ENCODE peak calls at places on chromosomes 12 and 14, in nine cellular contexts. One of them, this sample, is unnamed.

GRCh38 chr12:126547905-126548304 is 1482.7 kb downstream of the AACS start:
- DNase-seq in T-helper 17 cell: no peak
- DNase-seq in NCI-H1092 treated with DMSO at 0.1 percent for 48 hours: no peak
- DNase-seq in DMS153: no peak
- DNase-seq in GDM1: no peak
- DNase-seq in HEK293T: no peak
- DNase-seq in LoVo: no peak
- DNase-seq in nucleus accumbens: no peak
- DNase-seq in AML-193: no peak
- DNase-seq in this sample: no peak

GRCh38 chr12:25585021-25585523 is 32.0 kb upstream of the LMNTD1 start:
- DNase-seq in T-helper 17 cell: no peak
- DNase-seq in NCI-H1092 treated with DMSO at 0.1 percent for 48 hours: no peak
- DNase-seq in DMS153: no peak
- DNase-seq in GDM1: no peak
- DNase-seq in HEK293T: no peak
- DNase-seq in LoVo: no peak
- DNase-seq in nucleus accumbens: no peak
- DNase-seq in AML-193: no peak
- DNase-seq in this sample: no peak

GRCh38 chr12:121803861-121804416 is at the start of gene SETD1B:
- DNase-seq in T-helper 17 cell: peak; percentile 33
- DNase-seq in NCI-H1092 treated with DMSO at 0.1 percent for 48 hours: no peak
- DNase-seq in DMS153: peak; percentile 27
- DNase-seq in GDM1: peak; percentile 66
- DNase-seq in HEK293T: no peak
- DNase-seq in LoVo: peak; percentile 84
- DNase-seq in nucleus accumbens: peak; percentile 48
- DNase-seq in AML-193: peak; percentile 49
- DNase-seq in this sample: peak; percentile 49

GRCh38 chr12:131871677-131872076 is 22.7 kb upstream of the ULK1 start:
- DNase-seq in T-helper 17 cell: no peak
- DNase-seq in NCI-H1092 treated with DMSO at 0.1 percent for 48 hours: no peak
- DNase-seq in DMS153: no peak
- DNase-seq in GDM1: no peak
- DNase-seq in HEK293T: peak; percentile 3
- DNase-seq in LoVo: no peak
- DNase-seq in nucleus accumbens: no peak
- DNase-seq in AML-193: no peak
- DNase-seq in this sample: no peak

GRCh38 chr12:98870521-98870920 is 225.4 kb downstream of the APAF1 start:
- DNase-seq in T-helper 17 cell: no peak
- DNase-seq in NCI-H1092 treated with DMSO at 0.1 percent for 48 hours: peak; percentile 47
- DNase-seq in DMS153: peak; percentile 90
- DNase-seq in GDM1: no peak
- DNase-seq in HEK293T: no peak
- DNase-seq in LoVo: no peak
- DNase-seq in nucleus accumbens: peak; percentile 76
- DNase-seq in AML-193: no peak
- DNase-seq in this sample: peak; percentile 68

GRCh38 chr14:73269729-73270651 is 32.7 kb downstream of the PAPLN start:
- DNase-seq in T-helper 17 cell: no peak
- DNase-seq in NCI-H1092 treated with DMSO at 0.1 percent for 48 hours: no peak
- DNase-seq in DMS153: no peak
- DNase-seq in GDM1: no peak
- DNase-seq in HEK293T: no peak
- DNase-seq in LoVo: no peak
- DNase-seq in nucleus accumbens: no peak
- DNase-seq in AML-193: no peak
- DNase-seq in this sample: no peak

GRCh38 chr12:8860165-8860961 is 37.9 kb downstream of the A2ML1 start:
- DNase-seq in T-helper 17 cell: no peak
- DNase-seq in NCI-H1092 treated with DMSO at 0.1 percent for 48 hours: peak; percentile 11
- DNase-seq in DMS153: no peak
- DNase-seq in GDM1: peak; percentile 24
- DNase-seq in HEK293T: peak; percentile 70
- DNase-seq in LoVo: peak; percentile 37
- DNase-seq in nucleus accumbens: peak; percentile 26
- DNase-seq in AML-193: peak; percentile 32
- DNase-seq in this sample: peak; percentile 83

GRCh38 chr12:50222275-50222783 is 55.2 kb upstream of the CERS5 start:
- DNase-seq in T-helper 17 cell: no peak
- DNase-seq in NCI-H1092 treated with DMSO at 0.1 percent for 48 hours: peak; percentile 48
- DNase-seq in DMS153: peak; percentile 62
- DNase-seq in GDM1: no peak
- DNase-seq in HEK293T: peak; percentile 60
- DNase-seq in LoVo: no peak
- DNase-seq in nucleus accumbens: peak; percentile 22
- DNase-seq in AML-193: peak; percentile 49
- DNase-seq in this sample: no peak

GRCh38 chr12:116466536-116466935 is 92.6 kb upstream of the MAP1LC3B2 start:
- DNase-seq in T-helper 17 cell: no peak
- DNase-seq in NCI-H1092 treated with DMSO at 0.1 percent for 48 hours: no peak
- DNase-seq in DMS153: no peak
- DNase-seq in GDM1: no peak
- DNase-seq in HEK293T: no peak
- DNase-seq in LoVo: no peak
- DNase-seq in nucleus accumbens: no peak
- DNase-seq in AML-193: no peak
- DNase-seq in this sample: no peak

GRCh38 chr14:105312973-105313372 is 1.6 kb upstream of the PACS2 start:
- DNase-seq in T-helper 17 cell: no peak
- DNase-seq in NCI-H1092 treated with DMSO at 0.1 percent for 48 hours: no peak
- DNase-seq in DMS153: no peak
- DNase-seq in GDM1: no peak
- DNase-seq in HEK293T: no peak
- DNase-seq in LoVo: no peak
- DNase-seq in nucleus accumbens: peak; percentile 78
- DNase-seq in AML-193: no peak
- DNase-seq in this sample: no peak

GRCh38 chr14:88463318-88463717 is 77.9 kb downstream of the SPATA7 start:
- DNase-seq in T-helper 17 cell: no peak
- DNase-seq in NCI-H1092 treated with DMSO at 0.1 percent for 48 hours: no peak
- DNase-seq in DMS153: no peak
- DNase-seq in GDM1: no peak
- DNase-seq in HEK293T: peak; percentile 57
- DNase-seq in LoVo: no peak
- DNase-seq in nucleus accumbens: no peak
- DNase-seq in AML-193: peak; percentile 8
- DNase-seq in this sample: no peak

GRCh38 chr12:30774599-30774998 is 19.8 kb upstream of the CAPRIN2 start:
- DNase-seq in T-helper 17 cell: no peak
- DNase-seq in NCI-H1092 treated with DMSO at 0.1 percent for 48 hours: no peak
- DNase-seq in DMS153: no peak
- DNase-seq in GDM1: no peak
- DNase-seq in HEK293T: no peak
- DNase-seq in LoVo: no peak
- DNase-seq in nucleus accumbens: no peak
- DNase-seq in AML-193: no peak
- DNase-seq in this sample: no peak

GRCh38 chr12:130768120-130768519 is 52.0 kb upstream of the RIMBP2 start:
- DNase-seq in T-helper 17 cell: no peak
- DNase-seq in NCI-H1092 treated with DMSO at 0.1 percent for 48 hours: no peak
- DNase-seq in DMS153: no peak
- DNase-seq in GDM1: no peak
- DNase-seq in HEK293T: no peak
- DNase-seq in LoVo: no peak
- DNase-seq in nucleus accumbens: no peak
- DNase-seq in AML-193: no peak
- DNase-seq in this sample: no peak

GRCh38 chr12:4320287-4320858 is 640 bp upstream of the TIGAR start:
- DNase-seq in T-helper 17 cell: no peak
- DNase-seq in NCI-H1092 treated with DMSO at 0.1 percent for 48 hours: no peak
- DNase-seq in DMS153: peak; percentile 31
- DNase-seq in GDM1: no peak
- DNase-seq in HEK293T: no peak
- DNase-seq in LoVo: no peak
- DNase-seq in nucleus accumbens: no peak
- DNase-seq in AML-193: no peak
- DNase-seq in this sample: peak; percentile 78

GRCh38 chr14:99361596-99362220 is 89.7 kb upstream of the BCL11B start:
- DNase-seq in T-helper 17 cell: no peak
- DNase-seq in NCI-H1092 treated with DMSO at 0.1 percent for 48 hours: no peak
- DNase-seq in DMS153: no peak
- DNase-seq in GDM1: no peak
- DNase-seq in HEK293T: no peak
- DNase-seq in LoVo: no peak
- DNase-seq in nucleus accumbens: no peak
- DNase-seq in AML-193: no peak
- DNase-seq in this sample: no peak

GRCh38 chr12:131702573-131702877 is 8.4 kb upstream of the SFSWAP start:
- DNase-seq in T-helper 17 cell: no peak
- DNase-seq in NCI-H1092 treated with DMSO at 0.1 percent for 48 hours: no peak
- DNase-seq in DMS153: no peak
- DNase-seq in GDM1: no peak
- DNase-seq in HEK293T: no peak
- DNase-seq in LoVo: no peak
- DNase-seq in nucleus accumbens: no peak
- DNase-seq in AML-193: no peak
- DNase-seq in this sample: no peak

GRCh38 chr12:108425238-108425795 is 86.2 kb upstream of the CMKLR1 start:
- DNase-seq in T-helper 17 cell: no peak
- DNase-seq in NCI-H1092 treated with DMSO at 0.1 percent for 48 hours: no peak
- DNase-seq in DMS153: no peak
- DNase-seq in GDM1: no peak
- DNase-seq in HEK293T: no peak
- DNase-seq in LoVo: no peak
- DNase-seq in nucleus accumbens: no peak
- DNase-seq in AML-193: no peak
- DNase-seq in this sample: no peak

GRCh38 chr12:11723993-11724392 is 74.5 kb downstream of the ETV6 start:
- DNase-seq in T-helper 17 cell: no peak
- DNase-seq in NCI-H1092 treated with DMSO at 0.1 percent for 48 hours: no peak
- DNase-seq in DMS153: no peak
- DNase-seq in GDM1: no peak
- DNase-seq in HEK293T: peak; percentile 21
- DNase-seq in LoVo: no peak
- DNase-seq in nucleus accumbens: no peak
- DNase-seq in AML-193: no peak
- DNase-seq in this sample: no peak

GRCh38 chr12:82383930-82384513 is 25.7 kb downstream of the METTL25 start:
- DNase-seq in T-helper 17 cell: no peak
- DNase-seq in NCI-H1092 treated with DMSO at 0.1 percent for 48 hours: no peak
- DNase-seq in DMS153: no peak
- DNase-seq in GDM1: no peak
- DNase-seq in HEK293T: peak; percentile 12
- DNase-seq in LoVo: peak; percentile 18
- DNase-seq in nucleus accumbens: no peak
- DNase-seq in AML-193: peak; percentile 20
- DNase-seq in this sample: no peak

GRCh38 chr12:101594700-101595099 is at the start of gene MYBPC1:
- DNase-seq in T-helper 17 cell: no peak
- DNase-seq in NCI-H1092 treated with DMSO at 0.1 percent for 48 hours: no peak
- DNase-seq in DMS153: no peak
- DNase-seq in GDM1: no peak
- DNase-seq in HEK293T: peak; percentile 35
- DNase-seq in LoVo: no peak
- DNase-seq in nucleus accumbens: no peak
- DNase-seq in AML-193: no peak
- DNase-seq in this sample: no peak

GRCh38 chr14:75022655-75023054 is 19.9 kb downstream of the EIF2B2 start:
- DNase-seq in T-helper 17 cell: no peak
- DNase-seq in NCI-H1092 treated with DMSO at 0.1 percent for 48 hours: no peak
- DNase-seq in DMS153: no peak
- DNase-seq in GDM1: no peak
- DNase-seq in HEK293T: peak; percentile 49
- DNase-seq in LoVo: no peak
- DNase-seq in nucleus accumbens: no peak
- DNase-seq in AML-193: peak; percentile 2
- DNase-seq in this sample: no peak

GRCh38 chr12:106297681-106298080 is 4.9 kb upstream of the TCP11L2 start:
- DNase-seq in T-helper 17 cell: no peak
- DNase-seq in NCI-H1092 treated with DMSO at 0.1 percent for 48 hours: no peak
- DNase-seq in DMS153: no peak
- DNase-seq in GDM1: no peak
- DNase-seq in HEK293T: no peak
- DNase-seq in LoVo: no peak
- DNase-seq in nucleus accumbens: no peak
- DNase-seq in AML-193: no peak
- DNase-seq in this sample: no peak

GRCh38 chr12:72315858-72316257 is 43.7 kb downstream of the TRHDE start:
- DNase-seq in T-helper 17 cell: no peak
- DNase-seq in NCI-H1092 treated with DMSO at 0.1 percent for 48 hours: no peak
- DNase-seq in DMS153: no peak
- DNase-seq in GDM1: no peak
- DNase-seq in HEK293T: no peak
- DNase-seq in LoVo: no peak
- DNase-seq in nucleus accumbens: no peak
- DNase-seq in AML-193: no peak
- DNase-seq in this sample: peak; percentile 21

GRCh38 chr12:99948380-99948779 is 36.4 kb downstream of the ANKS1B start:
- DNase-seq in T-helper 17 cell: no peak
- DNase-seq in NCI-H1092 treated with DMSO at 0.1 percent for 48 hours: no peak
- DNase-seq in DMS153: no peak
- DNase-seq in GDM1: no peak
- DNase-seq in HEK293T: no peak
- DNase-seq in LoVo: no peak
- DNase-seq in nucleus accumbens: no peak
- DNase-seq in AML-193: no peak
- DNase-seq in this sample: no peak

GRCh38 chr12:54009171-54010052 is 627 bp downstream of the HOXC8 start:
- DNase-seq in T-helper 17 cell: no peak
- DNase-seq in NCI-H1092 treated with DMSO at 0.1 percent for 48 hours: peak; percentile 51
- DNase-seq in DMS153: no peak
- DNase-seq in GDM1: no peak
- DNase-seq in HEK293T: no peak
- DNase-seq in LoVo: no peak
- DNase-seq in nucleus accumbens: no peak
- DNase-seq in AML-193: no peak
- DNase-seq in this sample: no peak

GRCh38 chr12:65941388-65941787 is 117.1 kb downstream of the HMGA2 start:
- DNase-seq in T-helper 17 cell: no peak
- DNase-seq in NCI-H1092 treated with DMSO at 0.1 percent for 48 hours: no peak
- DNase-seq in DMS153: no peak
- DNase-seq in GDM1: no peak
- DNase-seq in HEK293T: no peak
- DNase-seq in LoVo: peak; percentile 28
- DNase-seq in nucleus accumbens: no peak
- DNase-seq in AML-193: no peak
- DNase-seq in this sample: no peak

GRCh38 chr14:102225386-102225785 is 79.6 kb downstream of the MOK start:
- DNase-seq in T-helper 17 cell: no peak
- DNase-seq in NCI-H1092 treated with DMSO at 0.1 percent for 48 hours: no peak
- DNase-seq in DMS153: no peak
- DNase-seq in GDM1: no peak
- DNase-seq in HEK293T: no peak
- DNase-seq in LoVo: no peak
- DNase-seq in nucleus accumbens: no peak
- DNase-seq in AML-193: no peak
- DNase-seq in this sample: no peak

GRCh38 chr14:103066399-103066798 is 9.1 kb upstream of the CDC42BPB start:
- DNase-seq in T-helper 17 cell: no peak
- DNase-seq in NCI-H1092 treated with DMSO at 0.1 percent for 48 hours: no peak
- DNase-seq in DMS153: no peak
- DNase-seq in GDM1: no peak
- DNase-seq in HEK293T: no peak
- DNase-seq in LoVo: no peak
- DNase-seq in nucleus accumbens: no peak
- DNase-seq in AML-193: no peak
- DNase-seq in this sample: no peak

GRCh38 chr14:84361476-84361875 is 1168.5 kb upstream of the FLRT2 start:
- DNase-seq in T-helper 17 cell: no peak
- DNase-seq in NCI-H1092 treated with DMSO at 0.1 percent for 48 hours: no peak
- DNase-seq in DMS153: no peak
- DNase-seq in GDM1: no peak
- DNase-seq in HEK293T: no peak
- DNase-seq in LoVo: no peak
- DNase-seq in nucleus accumbens: no peak
- DNase-seq in AML-193: no peak
- DNase-seq in this sample: no peak

This sample was measured in posterior cingulate gyrus.